ENCODE peak calls at places on chromosome 2, in nine cellular contexts. O, Y, W, L, N, S, J, H and R are unnamed samples.

GRCh38 chr2:181683518-181684453 is 3.5 kb upstream of the NEUROD1 start:
- DNase-seq in H (peak; percentile 9), S (peak; percentile 74), L (peak; percentile 32), J (peak; percentile 72), N (no peak), Y (peak; percentile 8), W (no peak), O (no peak), R (no peak)

GRCh38 chr2:172552547-172553291 is 3.2 kb upstream of the PDK1 start:
- DNase-seq in O (no peak), W (no peak), N (no peak), L (peak; percentile 77), J (no peak), H (peak; percentile 66), Y (peak; percentile 89), S (no peak), R (peak; percentile 71)

GRCh38 chr2:172106128-172106961 is 3.6 kb upstream of the DLX2 start:
- DNase-seq in O (no peak), W (no peak), N (no peak), Y (peak; percentile 35), L (no peak), S (peak; percentile 77), H (peak; percentile 50), J (peak; percentile 73), R (no peak)

GRCh38 chr2:212005077-212005671 is 533.4 kb downstream of the ERBB4 start:
- DNase-seq in N (no peak), L (peak; percentile 20), W (peak; percentile 36), S (no peak), O (no peak), Y (peak; percentile 39), J (peak; percentile 54), H (peak; percentile 59), R (peak; percentile 49)

GRCh38 chr2:191202209-191202721 is 42.9 kb upstream of the MYO1B start:
- DNase-seq in O (no peak), H (peak; percentile 95), Y (peak; percentile 83), L (peak; percentile 97), W (no peak), S (no peak), J (no peak), N (no peak), R (peak; percentile 98)

GRCh38 chr2:127485694-127486071 is 40.6 kb downstream of the IWS1 start:
- DNase-seq in L (no peak), H (no peak), J (no peak), Y (no peak), W (no peak), O (no peak), S (no peak), N (no peak), R (no peak)

GRCh38 chr2:172452845-172453244 is 25.5 kb downstream of the ITGA6 start:
- DNase-seq in O (no peak), H (no peak), W (no peak), S (no peak), N (no peak), Y (no peak), L (no peak), J (no peak), R (no peak)

GRCh38 chr2:71700041-71700879 is 246.9 kb downstream of the DYSF start:
- DNase-seq in N (no peak), L (no peak), S (no peak), Y (no peak), H (no peak), O (no peak), J (no peak), W (no peak), R (no peak)

GRCh38 chr2:230877737-230878598 is 13.2 kb downstream of the ITM2C start:
- DNase-seq in W (no peak), O (no peak), N (peak; percentile 15), S (no peak), H (no peak), J (peak; percentile 6), L (no peak), Y (no peak), R (no peak)

GRCh38 chr2:210577263-210578071 is 21.1 kb downstream of the CPS1 start:
- DNase-seq in L (peak; percentile 25), J (no peak), S (no peak), H (peak; percentile 51), O (no peak), Y (peak; percentile 63), W (no peak), N (no peak), R (peak; percentile 60)

GRCh38 chr2:236309669-236310029 is 45.4 kb upstream of the ASB18 start:
- DNase-seq in J (peak; percentile 71), O (no peak), N (no peak), W (no peak), Y (peak; percentile 17), H (peak; percentile 43), L (peak; percentile 8), S (no peak), R (peak; percentile 34)
- TF ChIP-seq CTCF in J (peak; percentile 61), O (peak; percentile 36), N (no peak), W (no peak), Y (peak; percentile 56), H (peak; percentile 56), L (peak; percentile 51), S (no peak), R (peak; percentile 73)

GRCh38 chr2:160210599-160211138 is 10.6 kb upstream of the ITGB6 start:
- DNase-seq in H (peak; percentile 80), S (no peak), W (peak; percentile 76), O (peak; percentile 52), N (peak; percentile 37), Y (peak; percentile 49), J (peak; percentile 86), L (peak; percentile 72), R (peak; percentile 71)
- TF ChIP-seq CTCF in H (peak; percentile 84), S (peak; percentile 67), W (peak; percentile 41), O (peak; percentile 47), N (peak; percentile 27), Y (peak; percentile 76), J (peak; percentile 89), L (peak; percentile 94), R (peak; percentile 75)

DNA sequence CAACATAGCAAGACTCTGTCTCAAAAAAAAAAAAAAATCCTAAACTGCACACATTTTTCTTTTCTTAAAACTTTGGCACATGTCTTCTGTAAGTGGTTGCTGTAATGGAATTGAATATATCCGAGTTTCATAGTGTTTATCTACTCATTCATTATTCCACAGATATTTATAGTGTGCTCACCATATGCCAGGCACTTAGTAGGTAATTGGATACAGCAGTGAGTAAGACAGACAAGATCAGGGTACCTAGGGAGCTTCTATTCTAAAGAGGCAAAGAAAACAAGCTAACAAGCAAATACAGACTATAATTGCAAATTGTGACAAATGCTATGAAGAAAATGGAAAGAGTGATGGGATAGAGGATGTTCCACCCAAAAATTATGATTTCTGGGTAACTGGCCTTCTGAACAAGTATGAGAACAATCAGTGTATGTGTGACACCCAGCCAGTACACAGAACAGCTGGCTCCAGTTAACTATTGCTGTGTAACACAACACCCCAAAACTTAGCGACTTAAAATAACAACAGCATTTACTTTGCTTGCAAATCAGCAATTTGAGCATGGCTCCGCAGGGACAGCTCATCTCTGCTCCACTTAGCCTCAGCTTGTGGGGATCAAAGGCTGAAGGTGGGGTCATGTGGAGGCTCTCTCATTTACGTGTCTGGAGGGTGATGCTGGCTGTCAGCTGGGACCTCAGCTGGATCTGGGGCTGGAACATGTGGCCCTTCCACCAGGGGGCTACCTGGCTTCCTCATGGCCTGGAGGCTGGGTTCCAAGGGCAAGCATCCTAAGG is 224.9 kb downstream of the INSIG2 start:
- DNase-seq in L (no peak), H (no peak), J (peak; percentile 54), W (no peak), N (no peak), O (no peak), Y (peak; percentile 13), S (no peak), R (no peak)
- TF ChIP-seq CTCF in L (no peak), H (no peak), J (no peak), W (no peak), N (no peak), O (no peak), Y (no peak), S (no peak), R (no peak)

GRCh38 chr2:54052825-54053718 is 62.3 kb upstream of the ACYP2 start:
- DNase-seq in O (no peak), L (peak; percentile 42), H (peak; percentile 42), J (no peak), Y (peak; percentile 44), W (no peak), S (no peak), N (no peak), R (peak; percentile 52)
- TF ChIP-seq CTCF in O (no peak), L (peak; percentile 36), H (peak; percentile 11), J (no peak), Y (peak; percentile 44), W (no peak), S (no peak), N (no peak), R (peak; percentile 20)

DNA sequence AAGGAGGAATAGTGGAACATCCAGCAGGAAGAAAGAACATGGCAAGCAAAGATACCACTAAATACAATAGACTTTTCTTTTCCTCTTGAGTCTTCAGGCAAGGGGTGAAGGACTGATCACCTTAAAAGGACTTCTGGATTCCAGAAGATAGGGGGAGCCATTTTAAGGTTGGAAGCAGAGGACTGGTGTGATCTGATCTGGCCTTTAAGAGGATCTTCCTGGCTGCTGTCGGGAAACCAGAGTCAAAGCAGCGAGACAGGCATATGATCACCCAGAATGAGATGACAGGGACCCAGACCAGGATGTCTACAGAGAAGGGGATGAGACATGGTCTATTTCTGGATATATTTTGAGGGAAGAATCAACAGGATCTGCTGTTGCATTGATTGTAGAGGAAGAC is 558.0 kb downstream of the STK39 start:
- DNase-seq in S (no peak), N (no peak), L (no peak), W (no peak), J (no peak), Y (peak; percentile 6), O (no peak), H (peak; percentile 7), R (peak; percentile 4)
- TF ChIP-seq CTCF in S (no peak), N (no peak), L (peak; percentile 19), W (no peak), J (peak; percentile 40), Y (peak; percentile 14), O (no peak), H (no peak), R (peak; percentile 14)

DNA sequence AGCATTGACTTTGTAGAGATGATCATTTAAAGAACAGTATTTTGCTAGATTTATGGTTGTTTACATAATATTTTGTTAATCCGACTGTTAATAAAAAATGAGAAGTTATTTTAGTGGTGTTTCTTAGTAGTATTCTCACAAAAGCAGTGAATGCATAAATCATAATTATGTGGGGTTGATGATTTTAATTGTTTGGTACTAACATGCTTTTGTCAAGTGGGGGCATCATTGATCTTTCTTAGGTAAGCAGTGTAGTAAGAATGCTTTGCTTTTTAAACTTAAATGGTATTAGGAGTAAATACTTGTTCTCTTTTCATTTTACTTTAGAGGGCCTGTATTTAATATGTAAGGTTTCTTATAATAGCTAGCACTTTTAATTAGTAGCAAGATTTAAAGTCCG is 109.2 kb upstream of the OTX1 start:
- DNase-seq in Y (no peak), J (no peak), H (no peak), S (no peak), W (no peak), O (no peak), N (no peak), L (no peak), R (no peak)
- TF ChIP-seq CTCF in Y (no peak), J (no peak), H (no peak), S (no peak), W (no peak), O (no peak), N (no peak), L (no peak), R (no peak)